ENCODE peak calls at places on chromosome 9, in four cellular contexts. F, L, J and W are unnamed samples.

GRCh38 chr9:99823392-99824377 is 2.0 kb downstream of the NR4A3 start:
- DNase-seq in F (no peak), L (peak), J (peak), W (peak)

GRCh38 chr9:89408628-89409101 is 89.2 kb downstream of the SEMA4D start:
- DNase-seq in F (peak), L (no peak), J (no peak), W (peak)

GRCh38 chr9:113927277-113927676 is 51.2 kb downstream of the ZNF618 start:
- DNase-seq in F (no peak), L (no peak), J (no peak), W (no peak)

GRCh38 chr9:13487498-13487897 is 208.0 kb upstream of the MPDZ start:
- DNase-seq in F (no peak), L (no peak), J (no peak), W (no peak)

GRCh38 chr9:113621309-113621791 is 157.8 kb downstream of the RGS3 start:
- DNase-seq in F (no peak), L (no peak), J (no peak), W (peak)

GRCh38 chr9:16131269-16131668 is 578.4 kb downstream of the CCDC171 start:
- DNase-seq in F (no peak), L (no peak), J (no peak), W (no peak)

GRCh38 chr9:138043411-138044345 is 166.1 kb downstream of the CACNA1B start:
- DNase-seq in F (no peak), L (peak), J (no peak), W (no peak)

GRCh38 chr9:134895849-134896833 is 15.5 kb downstream of the FCN2 start:
- DNase-seq in F (no peak), L (no peak), J (peak), W (no peak)

GRCh38 chr9:99130069-99130468 is 25.2 kb downstream of the TGFBR1 start:
- DNase-seq in F (no peak), L (no peak), J (no peak), W (no peak)

GRCh38 chr9:86741311-86742215 is 205.7 kb downstream of the GAS1 start:
- DNase-seq in F (no peak), L (no peak), J (no peak), W (no peak)

GRCh38 chr9:97954550-97954989 is 16.6 kb upstream of the HEMGN start:
- DNase-seq in F (peak), L (peak), J (peak), W (no peak)

GRCh38 chr9:76321185-76321828 is 72.9 kb downstream of the RFK start:
- DNase-seq in F (no peak), L (no peak), J (peak), W (no peak)

GRCh38 chr9:80885894-80886293 is 803.5 kb downstream of the TLE1 start:
- DNase-seq in F (no peak), L (no peak), J (no peak), W (no peak)

GRCh38 chr9:101047848-101048402 is 19.4 kb downstream of the PLPPR1 start:
- DNase-seq in F (no peak), L (no peak), J (no peak), W (no peak)

GRCh38 chr9:135608294-135608998 is 30.9 kb downstream of the GLT6D1 start:
- DNase-seq in F (no peak), L (peak), J (no peak), W (no peak)

GRCh38 chr9:113488071-113488470 is 24.5 kb downstream of the RGS3 start:
- DNase-seq in F (no peak), L (no peak), J (no peak), W (no peak)

GRCh38 chr9:75953218-75953617 is 62.7 kb downstream of the PCSK5 start:
- DNase-seq in F (no peak), L (peak), J (no peak), W (no peak)

GRCh38 chr9:86968258-86968920 is 21.1 kb upstream of the GAS1 start:
- DNase-seq in F (no peak), L (no peak), J (no peak), W (no peak)

GRCh38 chr9:114228034-114228808 is 72.9 kb downstream of the COL27A1 start:
- DNase-seq in F (no peak), L (no peak), J (no peak), W (no peak)

GRCh38 chr9:97830884-97831829 is 21.9 kb upstream of the FOXE1 start:
- DNase-seq in F (no peak), L (no peak), J (no peak), W (no peak)

GRCh38 chr9:123360161-123361085 is 4.4 kb downstream of the CRB2 start:
- DNase-seq in F (no peak), L (peak), J (no peak), W (no peak)

GRCh38 chr9:14515564-14516198 is 177.6 kb downstream of the ZDHHC21 start:
- DNase-seq in F (no peak), L (no peak), J (no peak), W (peak)

GRCh38 chr9:121684381-121685145 is 33.1 kb downstream of the DAB2IP start:
- DNase-seq in F (no peak), L (peak), J (peak), W (peak)

GRCh38 chr9:19231126-19232035 is 888 bp downstream of the DENND4C start:
- DNase-seq in F (no peak), L (peak), J (peak), W (no peak)

GRCh38 chr9:75532651-75533050 is 357.8 kb upstream of the PCSK5 start:
- DNase-seq in F (no peak), L (no peak), J (no peak), W (no peak)

GRCh38 chr9:85640425-85640824 is 101.3 kb downstream of the AGTPBP1 start:
- DNase-seq in F (no peak), L (no peak), J (no peak), W (no peak)

GRCh38 chr9:121299467-121300282 is 31.7 kb downstream of the GSN start:
- DNase-seq in F (no peak), L (peak), J (no peak), W (peak)

GRCh38 chr9:93112116-93112863 is 16.3 kb downstream of the CARD19 start:
- DNase-seq in F (no peak), L (no peak), J (no peak), W (peak)

GRCh38 chr9:21336467-21336866 is 1.3 kb upstream of the KLHL9 start:
- DNase-seq in F (no peak), L (no peak), J (no peak), W (no peak)